ENCODE peak calls at places on chromosomes 3 and 15, in eight cellular contexts. X is tibial artery, U is spleen, R is BJ, Q is body of pancreas, K is astrocyte, L is pancreas, P is neural progenitor cell. N is an unnamed sample.
A peak's percentile ranks its signal among the peaks of the same experiment; 100 is the strongest.

GRCh38 chr3:87626471-87626995 is 350.1 kb upstream of the POU1F1 start:
- DNase-seq in R (no peak), K (no peak), P (no peak), X (no peak), U (no peak), Q (no peak), L (no peak), N (no peak)

GRCh38 chr3:191388823-191389222 is 58.5 kb upstream of the UTS2B start:
- DNase-seq in Q (no peak), U (no peak), P (no peak), K (no peak), R (no peak), X (no peak), L (no peak), N (no peak)

GRCh38 chr3:131806736-131807135 is 228.1 kb downstream of the CPNE4 start:
- DNase-seq in L (no peak), U (no peak), K (no peak), X (no peak), P (no peak), R (no peak), Q (no peak), N (no peak)

GRCh38 chr15:41935566-41936020 is 36.8 kb downstream of the EHD4 start:
- DNase-seq in Q (peak; percentile 1), P (no peak), L (no peak), K (no peak), U (no peak), X (no peak), R (no peak), N (peak; percentile 43)

GRCh38 chr15:62896969-62897486 is 145.5 kb upstream of the TPM1 start:
- DNase-seq in R (peak; percentile 94), X (peak; percentile 95), K (peak; percentile 99), P (peak; percentile 51), Q (peak; percentile 93), U (no peak), L (peak; percentile 94), N (no peak)

GRCh38 chr15:41653760-41654159 is 6.4 kb upstream of the MGA start:
- DNase-seq in R (no peak), Q (no peak), P (no peak), L (no peak), K (no peak), U (no peak), X (no peak), N (no peak)

GRCh38 chr3:134312072-134312872 is 61.6 kb upstream of the RYK start:
- DNase-seq in L (peak; percentile 82), R (no peak), P (peak; percentile 56), X (peak; percentile 83), K (peak; percentile 82), U (no peak), Q (peak; percentile 86), N (peak; percentile 31)

GRCh38 chr3:150746791-150747590 is 16.0 kb downstream of the SIAH2 start:
- DNase-seq in Q (no peak), U (no peak), K (no peak), L (no peak), X (no peak), P (no peak), R (no peak), N (no peak)

GRCh38 chr15:66134284-66134683 is 119.3 kb downstream of the MEGF11 start:
- DNase-seq in K (no peak), U (no peak), Q (no peak), X (no peak), R (no peak), P (no peak), L (no peak), N (no peak)

GRCh38 chr3:62211675-62212429 is 161.5 kb downstream of the FEZF2 start:
- DNase-seq in X (no peak), U (no peak), L (no peak), R (no peak), K (no peak), P (no peak), Q (no peak), N (no peak)

GRCh38 chr3:32226875-32227500 is 11.5 kb upstream of the CMTM8 start:
- DNase-seq in L (no peak), U (no peak), R (no peak), X (no peak), P (no peak), Q (no peak), K (peak; percentile 78), N (no peak)

GRCh38 chr3:81837071-81837593 is 75.7 kb upstream of the GBE1 start:
- DNase-seq in P (no peak), X (no peak), L (no peak), Q (no peak), R (no peak), K (no peak), U (no peak), N (no peak)

GRCh38 chr3:28328188-28329151 is 20.1 kb upstream of the ZCWPW2 start:
- DNase-seq in K (no peak), X (no peak), Q (no peak), R (no peak), L (no peak), U (no peak), P (peak; percentile 16), N (no peak)

GRCh38 chr3:83093222-83093572 is 1331.8 kb upstream of the GBE1 start:
- DNase-seq in P (no peak), R (no peak), U (no peak), Q (no peak), K (no peak), X (no peak), L (no peak), N (no peak)

GRCh38 chr3:52237659-52238172 is 1.2 kb downstream of the TWF2 start:
- DNase-seq in U (peak; percentile 91), R (peak; percentile 49), Q (peak; percentile 82), L (peak; percentile 90), P (no peak), K (peak; percentile 84), X (peak; percentile 92), N (no peak)

GRCh38 chr3:5226783-5227182 is 39.3 kb downstream of the EDEM1 start:
- DNase-seq in K (peak; percentile 12), X (no peak), U (no peak), Q (no peak), R (no peak), P (no peak), L (no peak), N (peak; percentile 56)

GRCh38 chr15:96560246-96560895 is 229.9 kb downstream of the NR2F2 start:
- DNase-seq in X (no peak), U (no peak), R (no peak), L (no peak), K (no peak), P (no peak), Q (no peak), N (no peak)

GRCh38 chr3:177810162-177810623 is 612.9 kb upstream of the TBL1XR1 start:
- DNase-seq in P (no peak), X (no peak), U (no peak), R (peak; percentile 91), Q (no peak), K (peak; percentile 79), L (no peak), N (no peak)

GRCh38 chr15:60324706-60325438 is 72.9 kb downstream of the ANXA2 start:
- DNase-seq in K (no peak), R (no peak), U (no peak), X (no peak), P (no peak), Q (no peak), L (no peak), N (no peak)

GRCh38 chr3:157447026-157447694 is 10.5 kb downstream of the PTX3 start:
- DNase-seq in Q (no peak), P (peak; percentile 17), R (no peak), K (peak; percentile 39), U (no peak), X (no peak), L (no peak), N (no peak)
- TF ChIP-seq CTCF in Q (no peak), P (peak; percentile 55), R (peak; percentile 74), K (peak; percentile 71), U (no peak), X (peak; percentile 43), L (no peak), N (no peak)

DNA sequence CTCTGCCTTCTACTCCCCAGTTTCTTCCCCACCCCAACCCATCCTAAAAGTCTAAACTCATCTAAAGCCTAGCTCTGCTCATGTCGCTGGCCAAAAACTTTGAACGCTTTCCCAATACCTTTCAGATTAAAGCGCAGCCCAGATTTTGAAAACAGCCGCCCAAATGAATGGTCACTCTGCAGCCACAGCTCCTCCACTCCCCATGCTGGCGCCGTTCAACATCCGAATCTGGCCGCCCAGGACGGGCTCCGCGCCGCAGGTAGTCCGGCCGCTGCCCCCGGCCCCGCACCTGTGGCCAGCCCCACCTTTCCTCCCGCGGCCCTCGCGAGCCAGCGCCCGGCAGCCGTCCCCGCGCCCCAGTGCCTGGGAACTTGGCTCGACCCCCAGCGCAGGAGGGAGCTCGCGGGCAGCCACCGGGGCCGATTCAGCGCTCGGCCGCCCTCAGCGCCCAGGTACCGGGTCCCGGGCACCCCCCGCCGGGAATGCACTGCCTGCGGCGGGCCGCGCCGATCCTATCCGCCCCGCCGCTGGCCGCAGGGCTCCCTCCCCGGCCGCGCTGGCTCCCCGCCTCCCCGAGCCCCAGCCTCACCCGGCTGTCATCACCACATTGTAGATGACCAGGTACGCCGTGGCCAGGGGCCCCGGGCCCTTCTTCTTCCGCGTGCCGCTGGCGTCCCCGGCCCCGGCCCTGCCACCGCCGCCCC is 417 bp downstream of the HACD2 start:
- DNase-seq in R (no peak), Q (peak; percentile 78), K (no peak), X (peak; percentile 78), U (no peak), L (peak; percentile 86), P (no peak), N (no peak)
- TF ChIP-seq CTCF in R (no peak), Q (no peak), K (no peak), X (no peak), U (no peak), L (no peak), P (peak; percentile 28), N (no peak)

DNA sequence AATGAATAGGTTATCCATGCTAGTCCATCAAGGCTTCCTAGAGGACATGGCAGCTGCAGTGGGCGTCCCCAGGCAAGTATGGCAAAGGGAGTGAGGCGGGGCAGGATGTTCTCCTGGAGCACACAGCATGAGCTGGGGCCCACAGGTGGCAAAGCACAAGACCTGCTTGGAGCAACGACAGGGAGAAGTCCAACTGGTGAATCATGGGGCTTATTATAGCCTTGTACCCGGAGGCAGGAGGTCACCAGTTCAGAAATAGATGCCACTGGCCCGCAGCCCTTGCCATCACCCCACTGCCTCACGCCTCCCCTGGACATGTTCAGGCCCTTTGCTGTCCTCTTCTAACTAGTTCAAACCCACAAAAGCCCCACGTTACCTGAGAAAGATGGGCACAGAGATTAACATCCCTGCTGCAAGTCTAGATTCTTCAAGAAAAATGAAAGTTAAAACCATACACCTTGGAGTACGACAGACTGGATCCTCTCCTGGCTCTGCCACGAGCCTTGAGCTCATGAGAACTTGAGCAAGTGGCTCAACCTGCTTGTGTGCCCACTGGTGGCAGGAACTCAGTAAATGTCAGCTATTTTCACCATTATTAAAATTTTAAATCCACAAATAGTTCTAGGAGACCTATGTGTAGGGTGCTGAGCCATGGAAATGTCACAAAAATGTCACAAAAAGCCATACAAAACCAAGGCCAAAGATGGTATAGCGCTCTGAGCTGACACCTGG is 1.8 kb upstream of the SRGAP3 start:
- DNase-seq in Q (no peak), K (no peak), L (no peak), R (no peak), P (no peak), X (no peak), U (no peak), N (no peak)
- TF ChIP-seq CTCF in Q (no peak), K (peak; percentile 15), L (no peak), R (peak; percentile 12), P (no peak), X (no peak), U (no peak), N (no peak)

DNA sequence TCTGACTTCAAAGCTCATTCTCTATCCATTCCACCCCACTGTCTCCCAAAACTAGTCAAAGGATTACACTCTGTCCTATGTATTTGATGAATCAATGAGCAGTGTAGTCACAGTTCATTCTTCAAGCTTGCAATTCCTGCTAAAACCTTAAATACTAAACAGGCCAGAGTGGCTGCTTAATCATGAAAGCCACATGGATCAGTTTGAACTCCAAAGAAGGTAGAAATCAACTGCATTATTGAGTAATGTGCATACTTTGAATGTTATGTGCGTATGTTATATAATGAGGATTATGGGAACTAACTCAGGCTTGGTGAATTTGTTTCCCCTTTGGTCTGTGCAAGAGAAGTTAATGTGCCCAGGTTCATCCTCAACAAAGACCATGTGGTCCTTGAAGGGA is 45.4 kb downstream of the PRICKLE2 start:
- DNase-seq in L (no peak), Q (no peak), R (no peak), U (no peak), X (no peak), K (no peak), P (no peak), N (no peak)
- TF ChIP-seq CTCF in L (no peak), Q (no peak), R (no peak), U (no peak), X (no peak), K (no peak), P (no peak), N (no peak)

N was measured in GM13977.